ENCODE peak calls at places on chromosomes 7 and 10, in seven cellular contexts. Q is heart right ventricle, H is adrenal gland, P is GM23338, Y is prostate gland, U is kidney, K is heart left ventricle. A is an unnamed sample.

GRCh38 chr10:8369666-8370065 is 315.2 kb downstream of the GATA3 start:
- DNase-seq in Q (peak; percentile 40), P (no peak), U (no peak), Y (no peak), K (peak; percentile 31), H (no peak), A (no peak)

GRCh38 chr7:138001529-138002095 is at the start of gene CREB3L2:
- DNase-seq in H (peak; percentile 81), U (no peak), K (no peak), Y (peak; percentile 35), Q (peak; percentile 51), P (peak; percentile 87), A (peak; percentile 62)

GRCh38 chr10:42690449-42691360 is 52.3 kb upstream of the ZNF33B start:
- DNase-seq in Q (no peak), Y (no peak), P (peak; percentile 72), H (no peak), U (no peak), K (no peak), A (no peak)

GRCh38 chr7:89002942-89003618 is 207.5 kb upstream of the TEX47 start:
- DNase-seq in Y (no peak), Q (no peak), U (no peak), H (no peak), P (no peak), K (no peak), A (no peak)

GRCh38 chr10:34134602-34135001 is 680.5 kb downstream of the PARD3 start:
- DNase-seq in U (no peak), K (no peak), P (no peak), Q (no peak), Y (no peak), H (no peak), A (no peak)

GRCh38 chr10:35546824-35547225 is 58.3 kb upstream of the GJD4 start:
- DNase-seq in K (no peak), H (no peak), Y (peak; percentile 24), U (no peak), P (peak; percentile 41), Q (no peak), A (no peak)

GRCh38 chr7:74404388-74404700 is 49.4 kb upstream of the GTF2IRD1 start:
- DNase-seq in Y (no peak), Q (no peak), K (no peak), H (no peak), U (no peak), P (no peak), A (no peak)

GRCh38 chr7:76318488-76319353 is 16.2 kb downstream of the HSPB1 start:
- DNase-seq in Y (peak; percentile 48), P (peak; percentile 85), H (peak; percentile 95), U (no peak), Q (peak; percentile 72), K (peak; percentile 62), A (peak; percentile 84)

GRCh38 chr7:157667261-157667660 is 330.5 kb downstream of the DNAJB6 start:
- DNase-seq in K (no peak), H (no peak), Y (no peak), P (no peak), Q (no peak), U (peak; percentile 41), A (no peak)

GRCh38 chr10:24463683-24464426 is 254.9 kb downstream of the KIAA1217 start:
- DNase-seq in K (no peak), Y (peak; percentile 61), P (no peak), H (peak; percentile 79), U (no peak), Q (no peak), A (peak; percentile 28)

GRCh38 chr10:84563868-84564267 is 235.5 kb downstream of the CCSER2 start:
- DNase-seq in U (no peak), K (no peak), Y (no peak), Q (no peak), H (no peak), P (no peak), A (no peak)

GRCh38 chr7:141675431-141676210 is 26.3 kb downstream of the DENND11 start:
- DNase-seq in Y (no peak), K (no peak), U (no peak), H (no peak), Q (no peak), P (no peak), A (no peak)

GRCh38 chr7:105426606-105427146 is 38.0 kb upstream of the SRPK2 start:
- DNase-seq in Y (no peak), Q (no peak), H (no peak), P (no peak), K (no peak), U (no peak), A (no peak)

GRCh38 chr10:19817251-19818046 is 1.2 kb downstream of the PLXDC2 start:
- DNase-seq in Q (peak; percentile 18), K (peak; percentile 28), P (peak; percentile 81), U (peak; percentile 75), H (peak; percentile 50), Y (peak; percentile 38), A (peak; percentile 46)

GRCh38 chr7:139075871-139076686 is 33.4 kb downstream of the ZC3HAV1 start:
- DNase-seq in K (no peak), Y (no peak), U (no peak), P (no peak), Q (no peak), H (no peak), A (no peak)

GRCh38 chr10:74743401-74743800 is 83.0 kb upstream of the KAT6B start:
- DNase-seq in Q (no peak), U (no peak), P (no peak), H (no peak), K (no peak), Y (no peak), A (no peak)

GRCh38 chr10:97234403-97234802 is 48.6 kb upstream of the SLIT1 start:
- DNase-seq in P (peak; percentile 55), Q (no peak), H (no peak), K (no peak), U (no peak), Y (no peak), A (no peak)

GRCh38 chr10:116836902-116837513 is 12.3 kb upstream of the ENO4 start:
- DNase-seq in P (no peak), Q (no peak), Y (no peak), U (no peak), K (no peak), H (no peak), A (no peak)

GRCh38 chr7:90965211-90965610 is 299.0 kb upstream of the FZD1 start:
- DNase-seq in U (no peak), Y (no peak), H (no peak), K (no peak), P (no peak), Q (no peak), A (no peak)

GRCh38 chr10:3321123-3321522 is 148.5 kb upstream of the PITRM1 start:
- DNase-seq in U (no peak), Q (no peak), H (no peak), P (no peak), Y (no peak), K (no peak), A (no peak)

GRCh38 chr10:62084434-62084833 is 182.9 kb downstream of the ARID5B start:
- DNase-seq in Y (no peak), P (no peak), K (no peak), U (no peak), Q (no peak), H (no peak), A (no peak)

GRCh38 chr10:75247797-75248196 is 12.0 kb upstream of the COMTD1 start:
- DNase-seq in P (no peak), Q (no peak), H (no peak), U (no peak), K (no peak), Y (no peak), A (no peak)

GRCh38 chr10:114538544-114538906 is 119.5 kb downstream of the ABLIM1 start:
- DNase-seq in Q (no peak), U (no peak), H (no peak), Y (peak; percentile 19), K (no peak), P (peak; percentile 66), A (no peak)

GRCh38 chr7:102106625-102107024 is 180.0 kb upstream of the SH2B2 start:
- DNase-seq in Y (no peak), P (no peak), H (no peak), U (no peak), Q (no peak), K (peak; percentile 5), A (no peak)

GRCh38 chr7:157439761-157440160 is 103.0 kb downstream of the DNAJB6 start:
- DNase-seq in Q (no peak), K (no peak), P (no peak), U (peak; percentile 4), Y (no peak), H (no peak), A (no peak)

GRCh38 chr7:128862571-128863432 is at the start of gene ATP6V1F:
- DNase-seq in P (peak; percentile 97), Y (peak; percentile 96), Q (peak; percentile 98), K (peak; percentile 97), H (peak; percentile 98), U (peak; percentile 99), A (peak; percentile 99)
- TF ChIP-seq CTCF in P (no peak), Y (no peak), Q (no peak), K (no peak), H (no peak), U (no peak), A (no peak)

GRCh38 chr10:64867501-64867962 is 1346.3 kb downstream of the REEP3 start:
- DNase-seq in H (no peak), P (no peak), U (no peak), Y (no peak), Q (no peak), K (no peak), A (no peak)
- H3K4me3 ChIP-seq in H (no peak overlapping the region), P (no peak overlapping the region), U (no peak overlapping the region), Y (peak overlapping the region; percentile 7), Q (no peak overlapping the region), K (no peak overlapping the region), A (no peak overlapping the region)

GRCh38 chr10:137606-138005 is 2.4 kb downstream of the ZMYND11 start:
- DNase-seq in Q (no peak), H (no peak), U (no peak), K (no peak), P (no peak), Y (no peak), A (no peak)

GRCh38 chr10:134743-135600 is at the start of gene ZMYND11:
- DNase-seq in H (peak; percentile 64), Y (peak; percentile 60), P (peak; percentile 64), Q (peak; percentile 77), K (peak; percentile 85), U (peak; percentile 92), A (peak; percentile 80)

GRCh38 chr10:136465-136762 is 1.2 kb downstream of the ZMYND11 start:
- DNase-seq in Y (no peak), K (no peak), Q (no peak), P (no peak), H (no peak), U (no peak), A (no peak)

GRCh38 chr10:135601-136464 is 578 bp downstream of the ZMYND11 start:
- DNase-seq in U (peak; percentile 92), H (peak; percentile 85), K (peak; percentile 74), Y (peak; percentile 61), Q (peak; percentile 75), P (peak; percentile 69), A (peak; percentile 83)

DNA sequence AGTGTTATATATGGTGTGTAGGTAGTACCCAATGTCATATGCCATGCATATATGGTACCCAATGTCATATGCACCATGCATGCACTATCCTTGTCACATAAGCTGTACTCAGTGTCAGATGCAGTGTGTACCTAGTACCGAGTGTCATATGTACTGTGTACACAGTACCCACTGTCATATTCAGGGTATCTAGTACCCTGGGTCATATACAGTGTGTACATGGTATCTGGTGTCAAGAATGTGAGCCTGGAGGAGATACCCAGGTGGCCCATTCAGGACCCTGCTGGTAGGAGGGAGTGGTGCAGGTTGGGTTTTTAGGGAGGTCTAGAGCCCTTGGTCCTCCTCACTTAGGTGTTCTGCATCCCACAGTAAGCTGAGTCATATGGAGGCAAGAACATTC is 1.8 kb downstream of the ZMYND11 start:
- DNase-seq in P (peak; percentile 76), H (no peak), K (no peak), U (no peak), Q (no peak), Y (no peak), A (no peak)
- TF ChIP-seq CTCF in P (peak; percentile 38), H (peak; percentile 16), K (no peak), U (peak; percentile 10), Q (peak; percentile 34), Y (no peak), A (no peak)

GRCh38 chr10:45461034-45461433 is 87.0 kb downstream of the ALOX5 start:
- DNase-seq in P (no peak), H (no peak), K (no peak), Y (no peak), Q (no peak), U (no peak), A (no peak)
- H3K4me3 ChIP-seq in P (no peak overlapping the region), H (no peak overlapping the region), K (no peak overlapping the region), Y (no peak overlapping the region), Q (no peak overlapping the region), U (no peak overlapping the region), A (no peak overlapping the region)

A was measured in ovary.